ENCODE peak calls at places on chromosomes 16 and 17, in ten cellular contexts. One of them, this sample, is unnamed.
A peak's percentile ranks its signal among the peaks of the same experiment; 100 is the strongest.

GRCh38 chr17:49987681-49988441 is 7.2 kb downstream of the DLX3 start:
- DNase-seq in lung: no peak
- DNase-seq in GM23338: peak; percentile 55
- DNase-seq in stomach: no peak
- DNase-seq in cardiac fibroblast: no peak
- DNase-seq in A549: peak; percentile 59
- DNase-seq in left ventricle myocardium inferior: no peak
- DNase-seq in cardiac muscle cell: peak; percentile 32
- DNase-seq in AG04450: no peak
- DNase-seq in dorsolateral prefrontal cortex: no peak
- DNase-seq in this sample: peak; percentile 26

GRCh38 chr17:58520843-58521430 is 6.5 kb upstream of the MTMR4 start:
- DNase-seq in cardiac muscle cell: peak; percentile 43
- DNase-seq in AG04450: no peak
- DNase-seq in A549: peak; percentile 58
- DNase-seq in left ventricle myocardium inferior: no peak
- DNase-seq in lung: no peak
- DNase-seq in dorsolateral prefrontal cortex: no peak
- DNase-seq in GM23338: peak; percentile 83
- DNase-seq in cardiac fibroblast: peak; percentile 30
- DNase-seq in stomach: no peak
- DNase-seq in this sample: no peak

GRCh38 chr16:20334396-20334795 is 7.1 kb upstream of the GP2 start:
- DNase-seq in AG04450: no peak
- DNase-seq in A549: no peak
- DNase-seq in lung: no peak
- DNase-seq in GM23338: no peak
- DNase-seq in cardiac fibroblast: no peak
- DNase-seq in cardiac muscle cell: no peak
- DNase-seq in left ventricle myocardium inferior: no peak
- DNase-seq in dorsolateral prefrontal cortex: no peak
- DNase-seq in stomach: no peak
- DNase-seq in this sample: no peak

GRCh38 chr16:20114356-20114755 is 40.7 kb upstream of the GPR139 start:
- DNase-seq in A549: peak; percentile 65
- DNase-seq in GM23338: no peak
- DNase-seq in lung: no peak
- DNase-seq in left ventricle myocardium inferior: no peak
- DNase-seq in dorsolateral prefrontal cortex: peak; percentile 43
- DNase-seq in cardiac fibroblast: no peak
- DNase-seq in stomach: no peak
- DNase-seq in AG04450: no peak
- DNase-seq in cardiac muscle cell: no peak
- DNase-seq in this sample: no peak

GRCh38 chr17:30235386-30236296 is at the start of gene SLC6A4:
- DNase-seq in cardiac fibroblast: no peak
- DNase-seq in AG04450: no peak
- DNase-seq in cardiac muscle cell: peak; percentile 31
- DNase-seq in left ventricle myocardium inferior: no peak
- DNase-seq in lung: no peak
- DNase-seq in dorsolateral prefrontal cortex: no peak
- DNase-seq in A549: no peak
- DNase-seq in stomach: no peak
- DNase-seq in GM23338: peak; percentile 72
- DNase-seq in this sample: peak; percentile 33

GRCh38 chr16:86923656-86924055 is 345.3 kb downstream of the FOXL1 start:
- DNase-seq in cardiac fibroblast: no peak
- DNase-seq in left ventricle myocardium inferior: no peak
- DNase-seq in lung: no peak
- DNase-seq in A549: no peak
- DNase-seq in dorsolateral prefrontal cortex: no peak
- DNase-seq in GM23338: no peak
- DNase-seq in AG04450: no peak
- DNase-seq in stomach: no peak
- DNase-seq in cardiac muscle cell: no peak
- DNase-seq in this sample: no peak

GRCh38 chr16:87486282-87486681 is 6.5 kb downstream of the ZCCHC14 start:
- DNase-seq in cardiac muscle cell: no peak
- DNase-seq in A549: no peak
- DNase-seq in cardiac fibroblast: no peak
- DNase-seq in stomach: no peak
- DNase-seq in lung: no peak
- DNase-seq in GM23338: no peak
- DNase-seq in AG04450: no peak
- DNase-seq in dorsolateral prefrontal cortex: no peak
- DNase-seq in left ventricle myocardium inferior: no peak
- DNase-seq in this sample: no peak

GRCh38 chr16:49410226-49410625 is 36.6 kb downstream of the C16orf78 start:
- DNase-seq in AG04450: no peak
- DNase-seq in lung: no peak
- DNase-seq in stomach: no peak
- DNase-seq in left ventricle myocardium inferior: no peak
- DNase-seq in cardiac muscle cell: no peak
- DNase-seq in dorsolateral prefrontal cortex: no peak
- DNase-seq in cardiac fibroblast: no peak
- DNase-seq in A549: no peak
- DNase-seq in GM23338: no peak
- DNase-seq in this sample: no peak

GRCh38 chr16:19294156-19294649 is 8.7 kb downstream of the CLEC19A start:
- DNase-seq in dorsolateral prefrontal cortex: peak; percentile 24
- DNase-seq in AG04450: no peak
- DNase-seq in cardiac fibroblast: no peak
- DNase-seq in stomach: no peak
- DNase-seq in GM23338: no peak
- DNase-seq in A549: peak; percentile 45
- DNase-seq in cardiac muscle cell: peak; percentile 73
- DNase-seq in lung: peak; percentile 50
- DNase-seq in left ventricle myocardium inferior: peak; percentile 46
- DNase-seq in this sample: no peak

GRCh38 chr16:59046335-59046734 is 312.2 kb upstream of the GOT2 start:
- DNase-seq in GM23338: no peak
- DNase-seq in lung: no peak
- DNase-seq in stomach: no peak
- DNase-seq in left ventricle myocardium inferior: no peak
- DNase-seq in cardiac muscle cell: no peak
- DNase-seq in AG04450: no peak
- DNase-seq in cardiac fibroblast: no peak
- DNase-seq in dorsolateral prefrontal cortex: no peak
- DNase-seq in A549: no peak
- DNase-seq in this sample: no peak

GRCh38 chr16:59045496-59045895 is 311.4 kb upstream of the GOT2 start:
- DNase-seq in lung: no peak
- DNase-seq in cardiac muscle cell: no peak
- DNase-seq in GM23338: no peak
- DNase-seq in left ventricle myocardium inferior: no peak
- DNase-seq in cardiac fibroblast: no peak
- DNase-seq in dorsolateral prefrontal cortex: no peak
- DNase-seq in AG04450: no peak
- DNase-seq in A549: no peak
- DNase-seq in stomach: no peak
- DNase-seq in this sample: no peak

GRCh38 chr16:59044616-59045015 is 310.5 kb upstream of the GOT2 start:
- DNase-seq in A549: no peak
- DNase-seq in AG04450: no peak
- DNase-seq in stomach: no peak
- DNase-seq in lung: no peak
- DNase-seq in left ventricle myocardium inferior: no peak
- DNase-seq in GM23338: no peak
- DNase-seq in cardiac fibroblast: no peak
- DNase-seq in dorsolateral prefrontal cortex: no peak
- DNase-seq in cardiac muscle cell: no peak
- DNase-seq in this sample: no peak

GRCh38 chr16:59048876-59049275 is 314.8 kb upstream of the GOT2 start:
- DNase-seq in GM23338: no peak
- DNase-seq in dorsolateral prefrontal cortex: no peak
- DNase-seq in A549: no peak
- DNase-seq in stomach: no peak
- DNase-seq in cardiac fibroblast: no peak
- DNase-seq in AG04450: no peak
- DNase-seq in left ventricle myocardium inferior: no peak
- DNase-seq in cardiac muscle cell: no peak
- DNase-seq in lung: no peak
- DNase-seq in this sample: no peak

DNA sequence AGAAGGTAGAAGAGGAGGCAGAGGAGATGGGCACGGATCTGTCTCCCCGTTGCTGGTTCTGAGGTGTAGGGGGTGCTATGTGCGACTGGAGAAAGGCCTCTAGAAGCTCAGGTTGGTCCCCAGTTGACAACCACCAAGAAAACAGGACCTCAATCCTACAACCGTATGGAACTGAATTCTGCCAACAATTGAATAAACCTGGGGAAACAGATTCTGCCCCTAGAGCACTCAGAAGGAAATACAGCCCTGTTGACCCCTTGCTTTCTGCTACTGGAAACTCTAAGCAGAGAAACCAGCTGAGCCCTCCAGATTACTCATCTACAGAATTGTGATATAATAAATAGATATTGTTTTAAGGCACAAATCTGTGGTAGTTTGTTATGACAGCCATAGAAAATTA is 313.0 kb upstream of the GOT2 start:
- DNase-seq in cardiac fibroblast: no peak
- DNase-seq in left ventricle myocardium inferior: no peak
- DNase-seq in GM23338: peak; percentile 68
- DNase-seq in dorsolateral prefrontal cortex: no peak
- DNase-seq in cardiac muscle cell: no peak
- DNase-seq in A549: peak; percentile 6
- DNase-seq in AG04450: no peak
- DNase-seq in stomach: no peak
- DNase-seq in lung: no peak
- DNase-seq in this sample: no peak
- TF ChIP-seq CTCF in cardiac fibroblast: no peak
- TF ChIP-seq CTCF in left ventricle myocardium inferior: no peak
- TF ChIP-seq CTCF in GM23338: peak; percentile 56
- TF ChIP-seq CTCF in dorsolateral prefrontal cortex: no peak
- TF ChIP-seq CTCF in cardiac muscle cell: no peak
- TF ChIP-seq CTCF in A549: no peak
- TF ChIP-seq CTCF in AG04450: no peak
- TF ChIP-seq CTCF in stomach: no peak
- TF ChIP-seq CTCF in lung: no peak
- TF ChIP-seq CTCF in this sample: no peak

GRCh38 chr17:5635949-5636348 is 51.6 kb upstream of the NLRP1 start:
- DNase-seq in cardiac muscle cell: no peak
- DNase-seq in cardiac fibroblast: no peak
- DNase-seq in AG04450: no peak
- DNase-seq in A549: no peak
- DNase-seq in lung: no peak
- DNase-seq in GM23338: no peak
- DNase-seq in dorsolateral prefrontal cortex: no peak
- DNase-seq in left ventricle myocardium inferior: no peak
- DNase-seq in stomach: no peak
- DNase-seq in this sample: no peak

GRCh38 chr17:5628262-5628661 is 44.0 kb upstream of the NLRP1 start:
- DNase-seq in left ventricle myocardium inferior: no peak
- DNase-seq in AG04450: no peak
- DNase-seq in cardiac muscle cell: no peak
- DNase-seq in cardiac fibroblast: no peak
- DNase-seq in dorsolateral prefrontal cortex: no peak
- DNase-seq in lung: no peak
- DNase-seq in A549: no peak
- DNase-seq in GM23338: no peak
- DNase-seq in stomach: no peak
- DNase-seq in this sample: no peak

GRCh38 chr17:5629133-5629532 is 44.8 kb upstream of the NLRP1 start:
- DNase-seq in lung: no peak
- DNase-seq in stomach: no peak
- DNase-seq in AG04450: no peak
- DNase-seq in cardiac muscle cell: no peak
- DNase-seq in left ventricle myocardium inferior: no peak
- DNase-seq in A549: no peak
- DNase-seq in cardiac fibroblast: peak; percentile 22
- DNase-seq in GM23338: no peak
- DNase-seq in dorsolateral prefrontal cortex: no peak
- DNase-seq in this sample: no peak

GRCh38 chr17:5631958-5632357 is 47.6 kb upstream of the NLRP1 start:
- DNase-seq in lung: no peak
- DNase-seq in cardiac fibroblast: peak; percentile 7
- DNase-seq in GM23338: peak; percentile 13
- DNase-seq in left ventricle myocardium inferior: no peak
- DNase-seq in stomach: no peak
- DNase-seq in AG04450: no peak
- DNase-seq in cardiac muscle cell: no peak
- DNase-seq in A549: no peak
- DNase-seq in dorsolateral prefrontal cortex: no peak
- DNase-seq in this sample: peak; percentile 16

GRCh38 chr17:5630434-5630833 is 46.1 kb upstream of the NLRP1 start:
- DNase-seq in stomach: no peak
- DNase-seq in cardiac muscle cell: peak; percentile 20
- DNase-seq in A549: no peak
- DNase-seq in GM23338: no peak
- DNase-seq in cardiac fibroblast: peak; percentile 86
- DNase-seq in AG04450: no peak
- DNase-seq in left ventricle myocardium inferior: no peak
- DNase-seq in lung: no peak
- DNase-seq in dorsolateral prefrontal cortex: no peak
- DNase-seq in this sample: peak; percentile 66
- H3K4me3 ChIP-seq in stomach: no peak overlapping the region
- H3K4me3 ChIP-seq in cardiac muscle cell: no peak overlapping the region
- H3K4me3 ChIP-seq in A549: no peak overlapping the region
- H3K4me3 ChIP-seq in GM23338: no peak overlapping the region
- H3K4me3 ChIP-seq in cardiac fibroblast: no peak overlapping the region
- H3K4me3 ChIP-seq in AG04450: no peak overlapping the region
- H3K4me3 ChIP-seq in left ventricle myocardium inferior: no peak overlapping the region
- H3K4me3 ChIP-seq in lung: no peak overlapping the region
- H3K4me3 ChIP-seq in dorsolateral prefrontal cortex: no peak overlapping the region
- H3K4me3 ChIP-seq in this sample: no peak overlapping the region

DNA sequence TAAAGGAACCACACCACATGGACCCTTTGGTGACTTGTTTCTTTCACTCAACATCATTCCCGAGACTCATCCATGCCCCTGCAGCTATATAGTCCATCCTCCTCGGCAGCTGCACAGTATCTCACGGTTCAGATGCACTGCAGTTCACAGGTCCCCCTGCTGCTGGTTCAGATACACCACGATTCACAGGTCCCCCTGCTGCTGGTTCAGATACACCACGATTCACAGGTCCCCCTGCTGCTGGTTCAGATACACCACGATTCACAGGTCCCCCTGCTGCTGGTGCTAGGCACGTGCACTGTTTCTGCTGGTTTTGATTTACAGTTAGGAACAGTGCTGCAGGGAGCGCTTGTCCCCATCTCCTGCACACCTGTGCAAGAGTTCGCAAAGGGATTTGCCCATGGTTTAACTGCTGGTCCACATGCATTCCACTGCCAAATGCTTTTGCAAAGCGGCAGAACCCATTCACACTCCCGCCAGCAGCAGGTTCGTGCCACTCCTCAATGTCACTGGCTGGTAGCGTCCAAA is 3.8 kb downstream of the HSDL1 start:
- DNase-seq in stomach: no peak
- DNase-seq in A549: peak; percentile 31
- DNase-seq in lung: no peak
- DNase-seq in cardiac fibroblast: no peak
- DNase-seq in left ventricle myocardium inferior: no peak
- DNase-seq in dorsolateral prefrontal cortex: no peak
- DNase-seq in GM23338: peak; percentile 63
- DNase-seq in cardiac muscle cell: no peak
- DNase-seq in AG04450: no peak
- DNase-seq in this sample: no peak
- TF ChIP-seq CTCF in stomach: no peak
- TF ChIP-seq CTCF in A549: no peak
- TF ChIP-seq CTCF in lung: no peak
- TF ChIP-seq CTCF in cardiac fibroblast: no peak
- TF ChIP-seq CTCF in left ventricle myocardium inferior: peak; percentile 15
- TF ChIP-seq CTCF in dorsolateral prefrontal cortex: no peak
- TF ChIP-seq CTCF in GM23338: no peak
- TF ChIP-seq CTCF in cardiac muscle cell: no peak
- TF ChIP-seq CTCF in AG04450: no peak
- TF ChIP-seq CTCF in this sample: no peak

GRCh38 chr17:35775039-35775438 is 14.4 kb downstream of the C17orf50 start:
- DNase-seq in dorsolateral prefrontal cortex: no peak
- DNase-seq in left ventricle myocardium inferior: no peak
- DNase-seq in cardiac muscle cell: no peak
- DNase-seq in AG04450: no peak
- DNase-seq in lung: no peak
- DNase-seq in A549: no peak
- DNase-seq in stomach: no peak
- DNase-seq in GM23338: no peak
- DNase-seq in cardiac fibroblast: no peak
- DNase-seq in this sample: no peak
- H3K4me3 ChIP-seq in dorsolateral prefrontal cortex: no peak overlapping the region
- H3K4me3 ChIP-seq in left ventricle myocardium inferior: no peak overlapping the region
- H3K4me3 ChIP-seq in cardiac muscle cell: no peak overlapping the region
- H3K4me3 ChIP-seq in AG04450: no peak overlapping the region
- H3K4me3 ChIP-seq in lung: no peak overlapping the region
- H3K4me3 ChIP-seq in A549: no peak overlapping the region
- H3K4me3 ChIP-seq in stomach: no peak overlapping the region
- H3K4me3 ChIP-seq in GM23338: no peak overlapping the region
- H3K4me3 ChIP-seq in cardiac fibroblast: no peak overlapping the region
- H3K4me3 ChIP-seq in this sample: no peak overlapping the region